ENCODE peak calls at places on chromosome 9, in six cellular contexts. One of them, this sample, is unnamed.
A peak's percentile ranks its signal among the peaks of the same experiment; 100 is the strongest.

GRCh38 chr9:131187957-131188356 is 62.6 kb downstream of the NUP214 start:
- DNase-seq in H1: no peak
- DNase-seq in HepG2: no peak
- DNase-seq in K562: no peak
- DNase-seq in HCT116: no peak
- DNase-seq in GM12878: no peak
- DNase-seq in this sample: no peak

GRCh38 chr9:91720746-91721705 is 229.0 kb downstream of the ROR2 start:
- DNase-seq in H1: no peak
- DNase-seq in HepG2: no peak
- DNase-seq in K562: no peak
- DNase-seq in HCT116: no peak
- DNase-seq in GM12878: no peak
- DNase-seq in this sample: peak; percentile 47

GRCh38 chr9:7756088-7756487 is 43.5 kb downstream of the DMAC1 start:
- DNase-seq in H1: no peak
- DNase-seq in HepG2: no peak
- DNase-seq in K562: no peak
- DNase-seq in HCT116: no peak
- DNase-seq in GM12878: peak; percentile 55
- DNase-seq in this sample: no peak

GRCh38 chr9:88593537-88594185 is 58.7 kb downstream of the NXNL2 start:
- DNase-seq in H1: no peak
- DNase-seq in HepG2: peak; percentile 46
- DNase-seq in K562: peak; percentile 36
- DNase-seq in HCT116: peak; percentile 34
- DNase-seq in GM12878: peak; percentile 20
- DNase-seq in this sample: peak; percentile 27

GRCh38 chr9:112110094-112110772 is 64.9 kb downstream of the SUSD1 start:
- DNase-seq in H1: peak; percentile 24
- DNase-seq in HepG2: peak; percentile 48
- DNase-seq in K562: no peak
- DNase-seq in HCT116: no peak
- DNase-seq in GM12878: no peak
- DNase-seq in this sample: no peak

GRCh38 chr9:3292311-3292710 is 233.5 kb downstream of the RFX3 start:
- DNase-seq in H1: no peak
- DNase-seq in HepG2: no peak
- DNase-seq in K562: no peak
- DNase-seq in HCT116: no peak
- DNase-seq in GM12878: no peak
- DNase-seq in this sample: no peak

GRCh38 chr9:1102010-1102712 is 52.0 kb downstream of the DMRT2 start:
- DNase-seq in H1: no peak
- DNase-seq in HepG2: no peak
- DNase-seq in K562: no peak
- DNase-seq in HCT116: no peak
- DNase-seq in GM12878: no peak
- DNase-seq in this sample: no peak

GRCh38 chr9:27379311-27380236 is 82.6 kb upstream of the EQTN start:
- DNase-seq in H1: no peak
- DNase-seq in HepG2: peak; percentile 12
- DNase-seq in K562: no peak
- DNase-seq in HCT116: no peak
- DNase-seq in GM12878: no peak
- DNase-seq in this sample: no peak

GRCh38 chr9:132768932-132769894 is 98.9 kb downstream of the GTF3C4 start:
- DNase-seq in H1: peak; percentile 72
- DNase-seq in HepG2: peak; percentile 58
- DNase-seq in K562: peak; percentile 54
- DNase-seq in HCT116: no peak
- DNase-seq in GM12878: peak; percentile 40
- DNase-seq in this sample: peak; percentile 59

GRCh38 chr9:8036914-8037524 is 237.4 kb upstream of the DMAC1 start:
- DNase-seq in H1: no peak
- DNase-seq in HepG2: no peak
- DNase-seq in K562: no peak
- DNase-seq in HCT116: no peak
- DNase-seq in GM12878: no peak
- DNase-seq in this sample: no peak

GRCh38 chr9:94150890-94151660 is 66.8 kb downstream of the PTPDC1 start:
- DNase-seq in H1: no peak
- DNase-seq in HepG2: peak; percentile 27
- DNase-seq in K562: no peak
- DNase-seq in HCT116: no peak
- DNase-seq in GM12878: no peak
- DNase-seq in this sample: no peak

GRCh38 chr9:135480071-135480941 is 724 bp downstream of the PPP1R26 start:
- DNase-seq in H1: peak; percentile 69
- DNase-seq in HepG2: peak; percentile 38
- DNase-seq in K562: peak; percentile 57
- DNase-seq in HCT116: no peak
- DNase-seq in GM12878: no peak
- DNase-seq in this sample: no peak

GRCh38 chr9:136485049-136485647 is 2.3 kb upstream of the SEC16A start:
- DNase-seq in H1: peak; percentile 93
- DNase-seq in HepG2: peak; percentile 72
- DNase-seq in K562: peak; percentile 57
- DNase-seq in HCT116: no peak
- DNase-seq in GM12878: no peak
- DNase-seq in this sample: peak; percentile 58

GRCh38 chr9:94907246-94907936 is 180.9 kb downstream of the AOPEP start:
- DNase-seq in H1: peak; percentile 40
- DNase-seq in HepG2: no peak
- DNase-seq in K562: no peak
- DNase-seq in HCT116: no peak
- DNase-seq in GM12878: no peak
- DNase-seq in this sample: no peak

GRCh38 chr9:5263568-5264218 is 32.5 kb downstream of the INSL4 start:
- DNase-seq in H1: no peak
- DNase-seq in HepG2: peak; percentile 15
- DNase-seq in K562: no peak
- DNase-seq in HCT116: peak; percentile 12
- DNase-seq in GM12878: no peak
- DNase-seq in this sample: no peak

GRCh38 chr9:5265939-5266338 is 34.7 kb downstream of the INSL4 start:
- DNase-seq in H1: peak; percentile 49
- DNase-seq in HepG2: no peak
- DNase-seq in K562: no peak
- DNase-seq in HCT116: no peak
- DNase-seq in GM12878: no peak
- DNase-seq in this sample: no peak

GRCh38 chr9:5274770-5275169 is 29.7 kb downstream of the RLN2 start:
- DNase-seq in H1: no peak
- DNase-seq in HepG2: no peak
- DNase-seq in K562: no peak
- DNase-seq in HCT116: no peak
- DNase-seq in GM12878: peak; percentile 19
- DNase-seq in this sample: no peak

GRCh38 chr9:5264219-5264595 is 33.0 kb downstream of the INSL4 start:
- DNase-seq in H1: no peak
- DNase-seq in HepG2: no peak
- DNase-seq in K562: no peak
- DNase-seq in HCT116: no peak
- DNase-seq in GM12878: no peak
- DNase-seq in this sample: no peak

GRCh38 chr9:5269249-5269715 is 35.2 kb downstream of the RLN2 start:
- DNase-seq in H1: no peak
- DNase-seq in HepG2: peak; percentile 38
- DNase-seq in K562: no peak
- DNase-seq in HCT116: no peak
- DNase-seq in GM12878: no peak
- DNase-seq in this sample: peak; percentile 70
- TF ChIP-seq ZNF274 in H1: no peak
- TF ChIP-seq ZNF274 in HepG2: no peak
- TF ChIP-seq ZNF274 in K562: no peak
- TF ChIP-seq ZNF274 in HCT116: no peak
- TF ChIP-seq ZNF274 in GM12878: no peak
- TF ChIP-seq ZNF274 in this sample: no peak

GRCh38 chr9:121780177-121780576 is 128.7 kb downstream of the DAB2IP start:
- DNase-seq in H1: no peak
- DNase-seq in HepG2: no peak
- DNase-seq in K562: no peak
- DNase-seq in HCT116: no peak
- DNase-seq in GM12878: no peak
- DNase-seq in this sample: no peak

GRCh38 chr9:121778252-121779225 is 127.1 kb downstream of the DAB2IP start:
- DNase-seq in H1: no peak
- DNase-seq in HepG2: no peak
- DNase-seq in K562: no peak
- DNase-seq in HCT116: no peak
- DNase-seq in GM12878: no peak
- DNase-seq in this sample: no peak

GRCh38 chr9:121780641-121781040 is 129.2 kb downstream of the DAB2IP start:
- DNase-seq in H1: no peak
- DNase-seq in HepG2: no peak
- DNase-seq in K562: no peak
- DNase-seq in HCT116: no peak
- DNase-seq in GM12878: no peak
- DNase-seq in this sample: no peak

GRCh38 chr9:121781143-121781542 is 129.7 kb downstream of the DAB2IP start:
- DNase-seq in H1: no peak
- DNase-seq in HepG2: no peak
- DNase-seq in K562: no peak
- DNase-seq in HCT116: no peak
- DNase-seq in GM12878: no peak
- DNase-seq in this sample: no peak

DNA sequence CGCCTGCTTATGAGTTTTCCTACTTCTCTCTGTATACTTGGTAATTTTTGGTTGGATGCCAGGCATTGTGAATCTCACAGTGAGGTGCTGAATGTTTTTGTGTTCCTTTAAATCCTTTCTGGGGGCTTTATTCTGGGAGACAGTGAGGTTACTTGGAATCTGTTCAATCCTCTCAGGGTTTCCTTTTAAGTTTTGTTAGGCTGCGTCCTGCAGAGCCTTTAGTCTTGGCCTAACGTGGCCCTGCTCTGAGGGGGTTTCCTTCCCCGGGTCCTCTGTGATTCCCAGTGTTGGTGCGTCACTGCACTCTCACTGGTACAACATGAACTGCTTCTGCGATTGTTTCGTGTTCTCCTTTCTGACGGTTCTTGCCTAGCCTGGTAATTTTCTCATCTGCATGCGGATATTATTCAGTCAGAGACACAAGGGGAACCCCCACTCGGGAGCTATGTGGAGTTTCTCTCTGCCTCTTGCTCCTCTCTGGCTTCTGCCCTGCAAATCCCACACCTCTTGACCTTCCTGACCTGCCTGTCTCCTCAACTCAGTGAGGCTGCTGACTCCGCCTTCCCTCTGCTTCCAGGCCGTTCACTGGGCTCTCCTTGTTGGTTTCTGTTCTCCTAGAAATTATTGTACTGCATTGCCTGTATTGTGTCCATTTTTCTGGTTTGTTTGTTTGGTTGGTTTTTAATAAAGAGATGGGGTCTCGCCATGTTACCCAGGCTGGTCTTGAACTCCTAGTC is 128.1 kb downstream of the DAB2IP start:
- DNase-seq in H1: no peak
- DNase-seq in HepG2: no peak
- DNase-seq in K562: no peak
- DNase-seq in HCT116: no peak
- DNase-seq in GM12878: peak; percentile 5
- DNase-seq in this sample: no peak
- H3K4me3 ChIP-seq in H1: no peak overlapping the region
- H3K4me3 ChIP-seq in HepG2: no peak overlapping the region
- H3K4me3 ChIP-seq in K562: no peak overlapping the region
- H3K4me3 ChIP-seq in HCT116: no peak overlapping the region
- H3K4me3 ChIP-seq in GM12878: no peak overlapping the region
- H3K4me3 ChIP-seq in this sample: no peak overlapping the region

DNA sequence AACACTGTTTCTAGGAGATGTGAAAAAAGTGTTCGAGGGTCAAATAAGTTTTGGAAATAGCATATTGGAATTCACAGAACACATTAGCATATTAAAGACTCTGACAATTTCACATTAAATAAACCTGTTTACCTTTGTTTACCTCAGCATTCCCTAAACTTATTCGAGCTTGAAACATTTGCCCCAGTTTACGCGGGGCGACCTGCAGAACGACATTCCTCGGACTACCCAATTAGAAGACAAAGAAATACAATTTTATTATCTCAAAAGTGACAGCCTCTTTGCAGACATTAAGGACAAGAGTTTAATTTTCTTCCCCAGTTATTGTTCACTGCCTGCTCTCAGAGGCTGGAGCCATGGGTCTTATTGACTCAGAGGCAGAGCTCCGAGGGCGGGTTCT is 110.4 kb upstream of the NFIB start:
- DNase-seq in H1: no peak
- DNase-seq in HepG2: no peak
- DNase-seq in K562: no peak
- DNase-seq in HCT116: no peak
- DNase-seq in GM12878: no peak
- DNase-seq in this sample: no peak
- H3K9ac ChIP-seq in H1: no peak overlapping the region
- H3K9ac ChIP-seq in HepG2: no peak overlapping the region
- H3K9ac ChIP-seq in K562: no peak overlapping the region
- H3K9ac ChIP-seq in HCT116: no peak overlapping the region
- H3K9ac ChIP-seq in GM12878: no peak overlapping the region
- H3K9ac ChIP-seq in this sample: no peak overlapping the region

DNA sequence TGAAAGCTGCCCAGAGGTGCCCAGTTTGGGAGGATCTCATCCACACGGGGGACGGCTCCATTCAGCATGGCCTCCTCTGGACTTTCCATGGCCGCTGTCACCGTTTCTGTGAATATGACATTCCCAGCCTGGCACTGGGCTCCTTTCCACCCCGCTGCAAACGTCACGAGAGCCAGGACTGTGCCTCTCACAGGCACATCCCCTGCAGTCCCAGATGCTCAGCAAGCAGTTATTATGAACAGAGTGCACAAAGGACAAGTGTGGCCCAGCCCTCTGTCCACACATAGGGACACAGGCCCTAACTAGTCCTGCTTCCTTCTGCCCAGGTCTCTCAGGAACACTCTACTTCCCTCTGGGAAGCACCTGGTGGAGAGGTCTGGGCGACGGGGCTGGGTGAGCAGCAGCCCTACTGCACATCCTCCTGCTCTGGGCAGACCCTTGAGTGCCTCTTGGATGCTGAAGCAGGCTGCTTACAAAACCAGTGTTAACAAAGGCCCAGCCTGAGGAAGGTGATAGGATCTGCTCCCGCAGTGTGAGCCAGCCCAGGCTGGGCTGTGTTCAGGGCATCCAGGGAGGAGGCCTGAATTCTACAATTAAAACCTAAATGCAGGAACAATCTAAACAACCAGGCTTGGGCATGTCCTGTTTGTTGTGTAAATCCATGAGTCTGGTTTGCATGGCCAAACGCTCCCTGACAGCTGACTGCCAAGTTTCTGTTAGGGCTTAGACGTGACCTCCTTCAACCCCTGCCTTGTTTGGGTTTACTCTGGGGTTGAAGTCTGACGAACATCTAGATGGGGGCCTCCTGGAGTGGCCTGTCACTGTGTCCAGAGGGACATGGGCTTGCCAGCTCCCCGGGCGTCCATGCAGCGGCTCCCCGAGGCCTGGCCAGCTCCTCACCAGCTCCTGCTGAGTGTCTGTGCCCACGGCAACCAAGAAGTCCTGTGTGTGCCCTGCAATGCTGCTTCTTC is 269.8 kb downstream of the GADD45G start:
- DNase-seq in H1: peak; percentile 29
- DNase-seq in HepG2: no peak
- DNase-seq in K562: no peak
- DNase-seq in HCT116: no peak
- DNase-seq in GM12878: no peak
- DNase-seq in this sample: no peak
- TF ChIP-seq ZNF274 in H1: no peak
- TF ChIP-seq ZNF274 in HepG2: no peak
- TF ChIP-seq ZNF274 in K562: no peak
- TF ChIP-seq ZNF274 in HCT116: no peak
- TF ChIP-seq ZNF274 in GM12878: no peak
- TF ChIP-seq ZNF274 in this sample: no peak

This sample was measured in NT2/D1.